ENCODE peak calls at places on chromosome 16, in four cellular contexts. J, K, T and L are unnamed samples.

GRCh38 chr16:26816885-26817571 is 249.7 kb upstream of the C16orf82 start:
- DNase-seq in J (no peak), K (peak), T (no peak), L (no peak)

GRCh38 chr16:60763869-60764268 is 1272.4 kb downstream of the CDH8 start:
- DNase-seq in J (no peak), K (no peak), T (no peak), L (no peak)

GRCh38 chr16:12147681-12148479 is 171.3 kb downstream of the SNX29 start:
- DNase-seq in J (no peak), K (no peak), T (no peak), L (no peak)

GRCh38 chr16:19429271-19429670 is 11.6 kb downstream of the TMC5 start:
- DNase-seq in J (no peak), K (no peak), T (no peak), L (no peak)

GRCh38 chr16:28064706-28065249 is 1.3 kb upstream of the GSG1L start:
- DNase-seq in J (no peak), K (no peak), T (no peak), L (no peak)

GRCh38 chr16:11078812-11079459 is 134.6 kb downstream of the CLEC16A start:
- DNase-seq in J (no peak), K (no peak), T (no peak), L (no peak)

GRCh38 chr16:19284207-19284606 is 1.3 kb upstream of the CLEC19A start:
- DNase-seq in J (no peak), K (no peak), T (no peak), L (no peak)

GRCh38 chr16:14378684-14379467 is 251.2 kb downstream of the PARN start:
- DNase-seq in J (no peak), K (peak), T (no peak), L (no peak)

GRCh38 chr16:88292007-88292940 is 90.5 kb upstream of the ZNF469 start:
- DNase-seq in J (no peak), K (no peak), T (no peak), L (no peak)

GRCh38 chr16:62079236-62079635 is 43.0 kb upstream of the CDH8 start:
- DNase-seq in J (no peak), K (no peak), T (no peak), L (no peak)

GRCh38 chr16:52953215-52953614 is 99.5 kb downstream of the CHD9NB start:
- DNase-seq in J (no peak), K (no peak), T (no peak), L (no peak)

GRCh38 chr16:66485361-66485760 is 58.3 kb downstream of the BEAN1 start:
- DNase-seq in J (no peak), K (no peak), T (no peak), L (no peak)

GRCh38 chr16:84482001-84482891 is 22.2 kb downstream of the MEAK7 start:
- DNase-seq in J (no peak), K (no peak), T (no peak), L (no peak)

GRCh38 chr16:78742501-78743283 is 643.2 kb downstream of the WWOX start:
- DNase-seq in J (no peak), K (peak), T (peak), L (peak)

GRCh38 chr16:11256657-11257130 is 690 bp upstream of the SOCS1 start:
- DNase-seq in J (no peak), K (no peak), T (no peak), L (no peak)

GRCh38 chr16:66551362-66551761 is 1.0 kb upstream of the CKLF start:
- DNase-seq in J (peak), K (peak), T (peak), L (peak)

GRCh38 chr16:19502395-19503131 is 19.3 kb downstream of the GDE1 start:
- DNase-seq in J (peak), K (peak), T (no peak), L (peak)

GRCh38 chr16:66207139-66207863 is 159.2 kb upstream of the CDH5 start:
- DNase-seq in J (no peak), K (no peak), T (no peak), L (no peak)

GRCh38 chr16:3671424-3671823 is 16.9 kb downstream of the DNASE1 start:
- DNase-seq in J (no peak), K (no peak), T (no peak), L (no peak)

GRCh38 chr16:58661199-58661830 is 23.3 kb downstream of the SLC38A7 start:
- DNase-seq in J (peak), K (peak), T (no peak), L (peak)

GRCh38 chr16:9966569-9967157 is 215.6 kb downstream of the GRIN2A start:
- DNase-seq in J (peak), K (no peak), T (peak), L (no peak)

GRCh38 chr16:12833939-12834338 is 30.3 kb upstream of the CPPED1 start:
- DNase-seq in J (peak), K (no peak), T (no peak), L (peak)

GRCh38 chr16:15993128-15993527 is 43.7 kb downstream of the ABCC1 start:
- DNase-seq in J (no peak), K (no peak), T (no peak), L (no peak)

GRCh38 chr16:18816286-18816685 is 14.9 kb upstream of the ARL6IP1 start:
- DNase-seq in J (no peak), K (no peak), T (no peak), L (no peak)

GRCh38 chr16:24035127-24035842 is 199.5 kb downstream of the PRKCB start:
- DNase-seq in J (no peak), K (peak), T (no peak), L (no peak)

GRCh38 chr16:20910781-20911321 is 10.3 kb downstream of the LYRM1 start:
- DNase-seq in J (no peak), K (no peak), T (no peak), L (no peak)

GRCh38 chr16:54582631-54583250 is 296.2 kb upstream of the IRX3 start:
- DNase-seq in J (no peak), K (no peak), T (no peak), L (no peak)

GRCh38 chr16:85910073-85910853 is 11.3 kb downstream of the IRF8 start:
- DNase-seq in J (no peak), K (no peak), T (no peak), L (no peak)

GRCh38 chr16:58198739-58199411 is 969 bp upstream of the CSNK2A2 start:
- DNase-seq in J (no peak), K (no peak), T (no peak), L (no peak)

GRCh38 chr16:17416461-17417221 is 54.1 kb downstream of the XYLT1 start:
- DNase-seq in J (no peak), K (no peak), T (peak), L (no peak)

GRCh38 chr16:4261557-4262172 is 11.2 kb downstream of the TFAP4 start:
- DNase-seq in J (peak), K (peak), T (no peak), L (peak)

GRCh38 chr16:16144416-16144815 is 78.9 kb downstream of the ABCC6 start:
- DNase-seq in J (no peak), K (no peak), T (no peak), L (no peak)

GRCh38 chr16:70746040-70746707 is 54.8 kb downstream of the VAC14 start:
- DNase-seq in J (peak), K (peak), T (no peak), L (no peak)

GRCh38 chr16:88616320-88616719 is 22.1 kb upstream of the IL17C start:
- DNase-seq in J (no peak), K (no peak), T (no peak), L (no peak)

GRCh38 chr16:20763461-20764232 is at the start of gene ACSM3:
- DNase-seq in J (peak), K (peak), T (peak), L (peak)

DNA sequence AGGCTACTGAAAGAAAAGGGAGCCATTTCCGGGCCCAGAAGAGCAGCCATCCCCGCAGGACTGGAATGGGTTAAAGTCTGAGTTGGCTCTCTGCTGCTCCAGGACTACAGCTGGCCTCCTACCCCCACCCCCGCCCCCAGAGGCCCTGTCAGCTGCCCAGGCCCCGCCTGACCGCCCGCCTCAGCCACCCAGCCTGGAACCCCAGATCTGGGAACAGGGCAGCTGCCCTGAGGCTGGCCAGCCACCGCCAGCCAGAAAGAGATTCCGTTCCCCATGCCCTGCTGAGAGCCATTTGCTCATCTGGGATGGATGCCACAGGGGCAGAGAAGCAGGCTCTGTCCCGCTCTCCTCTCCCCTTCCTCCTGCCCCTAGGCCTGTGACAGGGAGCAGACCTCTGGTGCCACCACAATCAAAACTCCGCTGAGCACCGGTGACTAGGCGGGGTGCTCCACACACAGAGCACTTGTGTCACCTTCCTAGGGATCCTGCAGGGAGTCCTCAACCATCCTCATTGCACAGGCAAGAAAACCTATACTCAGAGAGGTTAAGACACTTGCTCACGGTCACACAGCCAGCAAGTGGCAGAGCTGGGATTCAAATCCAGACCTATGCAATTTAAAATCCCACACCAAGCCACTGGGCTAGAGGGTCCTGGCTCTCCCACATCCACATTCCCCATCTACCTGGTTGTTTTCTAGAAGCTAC is 44.1 kb downstream of the ZNF423 start:
- DNase-seq in J (no peak), K (no peak), T (no peak), L (no peak)
- TF ChIP-seq SP1 in J (no peak), K (no peak), T (no peak), L (no peak)

GRCh38 chr16:91484-91883 is 13.5 kb downstream of the MPG start:
- DNase-seq in J (no peak), K (no peak), T (no peak), L (no peak)
- TF ChIP-seq FOXK2 in J (no peak), K (no peak), T (no peak), L (no peak)

GRCh38 chr16:703406-703805 is 2.2 kb downstream of the FBXL16 start:
- DNase-seq in J (no peak), K (no peak), T (no peak), L (no peak)

GRCh38 chr16:698911-699671 is 6.5 kb downstream of the FBXL16 start:
- DNase-seq in J (no peak), K (no peak), T (no peak), L (no peak)

GRCh38 chr16:702341-702740 is 3.3 kb downstream of the FBXL16 start:
- DNase-seq in J (no peak), K (no peak), T (no peak), L (no peak)

GRCh38 chr16:704047-704446 is 1.6 kb downstream of the FBXL16 start:
- DNase-seq in J (no peak), K (no peak), T (no peak), L (no peak)

GRCh38 chr16:700684-701584 is 4.7 kb downstream of the FBXL16 start:
- DNase-seq in J (no peak), K (peak), T (no peak), L (peak)
- TF ChIP-seq BHLHE40 in J (no peak), K (no peak), T (no peak), L (no peak)

GRCh38 chr16:89764711-89765201 is 43.4 kb downstream of the ZNF276 start:
- DNase-seq in J (no peak), K (no peak), T (peak), L (no peak)

GRCh38 chr16:89775223-89775622 is 41.2 kb downstream of the FANCA start:
- DNase-seq in J (no peak), K (no peak), T (no peak), L (no peak)

GRCh38 chr16:89765292-89765810 is 44.0 kb downstream of the ZNF276 start:
- DNase-seq in J (no peak), K (no peak), T (no peak), L (no peak)

DNA sequence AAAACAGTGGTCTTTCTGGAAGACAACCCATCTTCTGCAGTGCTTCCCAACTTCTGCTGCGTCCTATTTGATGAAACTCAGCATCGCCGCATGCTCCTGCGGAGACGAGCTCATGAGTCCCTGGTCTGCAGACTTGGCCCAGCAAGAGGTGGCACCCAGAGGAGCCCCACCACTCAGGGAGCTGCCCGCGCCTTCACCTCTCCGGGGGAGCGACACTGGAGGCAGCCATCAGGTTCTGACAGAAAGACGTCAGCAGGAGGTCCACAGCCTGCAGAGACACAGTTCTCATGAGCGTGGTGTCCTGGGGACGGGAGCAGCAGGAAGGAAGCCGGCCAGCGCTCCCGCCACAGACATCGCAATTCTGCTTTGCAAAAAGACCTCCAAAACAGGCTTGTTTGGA is 46.1 kb downstream of the FANCA start:
- DNase-seq in J (no peak), K (no peak), T (no peak), L (no peak)
- TF ChIP-seq SP1 in J (no peak), K (no peak), T (no peak), L (no peak)